ENCODE peak calls at places on chromosomes 1 and 21, in six cellular contexts. O, J, V, U, R and X are unnamed samples.
A peak's percentile ranks its signal among the peaks of the same experiment; 100 is the strongest.

GRCh38 chr1:74392848-74393247 is 119.6 kb downstream of the LRRC53 start:
- DNase-seq in O (peak; percentile 15), J (no peak), V (no peak), U (no peak), R (no peak), X (no peak)

GRCh38 chr1:248858096-248858890 is 592 bp downstream of the ZNF692 start:
- DNase-seq in O (peak; percentile 68), J (no peak), V (no peak), U (peak; percentile 50), R (peak; percentile 64), X (no peak)

GRCh38 chr1:170424346-170424745 is 107.6 kb upstream of the GORAB start:
- DNase-seq in O (no peak), J (no peak), V (no peak), U (no peak), R (no peak), X (no peak)

GRCh38 chr1:11105586-11105985 is 5.9 kb upstream of the EXOSC10 start:
- DNase-seq in O (no peak), J (no peak), V (no peak), U (no peak), R (no peak), X (no peak)

GRCh38 chr21:39390212-39390765 is 41.4 kb upstream of the HMGN1 start:
- DNase-seq in O (no peak), J (no peak), V (no peak), U (no peak), R (no peak), X (no peak)

GRCh38 chr1:108896160-108897150 is 19.7 kb downstream of the GPSM2 start:
- DNase-seq in O (peak; percentile 72), J (no peak), V (no peak), U (no peak), R (no peak), X (no peak)

GRCh38 chr21:41367598-41368360 is 6.0 kb downstream of the MX2 start:
- DNase-seq in O (no peak), J (no peak), V (no peak), U (no peak), R (no peak), X (no peak)

GRCh38 chr21:33278736-33279135 is 12.6 kb downstream of the IL10RB start:
- DNase-seq in O (no peak), J (no peak), V (no peak), U (no peak), R (no peak), X (no peak)

GRCh38 chr1:218739426-218739825 is 394.3 kb downstream of the TGFB2 start:
- DNase-seq in O (no peak), J (no peak), V (no peak), U (no peak), R (peak; percentile 87), X (no peak)

GRCh38 chr21:43194303-43195130 is 25.7 kb downstream of the CRYAA start:
- DNase-seq in O (no peak), J (no peak), V (no peak), U (no peak), R (no peak), X (no peak)

GRCh38 chr1:94920061-94920460 is 6.8 kb downstream of the CNN3 start:
- DNase-seq in O (no peak), J (no peak), V (no peak), U (no peak), R (no peak), X (no peak)

GRCh38 chr1:234956821-234957329 is 171.8 kb downstream of the TOMM20 start:
- DNase-seq in O (no peak), J (no peak), V (no peak), U (no peak), R (no peak), X (no peak)

GRCh38 chr1:41638086-41639024 is 153.9 kb upstream of the EDN2 start:
- DNase-seq in O (no peak), J (no peak), V (no peak), U (no peak), R (no peak), X (no peak)

GRCh38 chr1:6975371-6975770 is 190.1 kb downstream of the CAMTA1 start:
- DNase-seq in O (peak; percentile 66), J (no peak), V (no peak), U (no peak), R (no peak), X (no peak)

GRCh38 chr21:45991606-45992301 is 10.2 kb downstream of the COL6A1 start:
- DNase-seq in O (no peak), J (no peak), V (no peak), U (no peak), R (no peak), X (no peak)

GRCh38 chr21:46110499-46111192 is 12.7 kb downstream of the COL6A2 start:
- DNase-seq in O (peak; percentile 38), J (no peak), V (no peak), U (no peak), R (no peak), X (no peak)

GRCh38 chr1:83954301-83954823 is 44.6 kb downstream of the TTLL7 start:
- DNase-seq in O (no peak), J (no peak), V (no peak), U (no peak), R (no peak), X (no peak)

GRCh38 chr1:189432761-189433160 is 1044.9 kb downstream of the BRINP3 start:
- DNase-seq in O (no peak), J (no peak), V (no peak), U (no peak), R (peak; percentile 3), X (no peak)

GRCh38 chr1:169995993-169996392 is 78.5 kb downstream of the KIFAP3 start:
- DNase-seq in O (no peak), J (no peak), V (no peak), U (no peak), R (no peak), X (no peak)

GRCh38 chr1:23593042-23593521 is 33.8 kb upstream of the ID3 start:
- DNase-seq in O (no peak), J (no peak), V (no peak), U (no peak), R (no peak), X (no peak)

GRCh38 chr1:230632273-230632873 is 9.9 kb upstream of the COG2 start:
- DNase-seq in O (peak; percentile 58), J (no peak), V (no peak), U (no peak), R (peak; percentile 51), X (no peak)

GRCh38 chr1:156993426-156994147 is 52.0 kb downstream of the ARHGEF11 start:
- DNase-seq in O (no peak), J (no peak), V (no peak), U (no peak), R (no peak), X (no peak)

GRCh38 chr1:90133133-90133532 is 138.2 kb downstream of the ZNF326 start:
- DNase-seq in O (peak; percentile 23), J (no peak), V (no peak), U (no peak), R (peak; percentile 21), X (peak; percentile 27)